ENCODE peak calls at places on chromosomes 11 and 22, in six cellular contexts. One of them, this sample, is unnamed.

GRCh38 chr11:75288846-75289760 is 48.5 kb downstream of the TPBGL start:
- DNase-seq in MM.1S: no peak
- DNase-seq in astrocyte of the spinal cord: no peak
- DNase-seq in lower leg skin: peak
- DNase-seq in right atrium auricular region: no peak
- DNase-seq in lower lobe of right lung: no peak
- DNase-seq in this sample: no peak

GRCh38 chr22:41925783-41926460 is 684 bp downstream of the TNFRSF13C start:
- DNase-seq in MM.1S: peak
- DNase-seq in astrocyte of the spinal cord: peak
- DNase-seq in lower leg skin: no peak
- DNase-seq in right atrium auricular region: no peak
- DNase-seq in lower lobe of right lung: peak
- DNase-seq in this sample: no peak

GRCh38 chr11:45092901-45093760 is 53.3 kb upstream of the PRDM11 start:
- DNase-seq in MM.1S: no peak
- DNase-seq in astrocyte of the spinal cord: peak
- DNase-seq in lower leg skin: peak
- DNase-seq in right atrium auricular region: no peak
- DNase-seq in lower lobe of right lung: no peak
- DNase-seq in this sample: peak

GRCh38 chr22:17109976-17110375 is 11.2 kb downstream of the TMEM121B start:
- DNase-seq in MM.1S: no peak
- DNase-seq in astrocyte of the spinal cord: no peak
- DNase-seq in lower leg skin: no peak
- DNase-seq in right atrium auricular region: no peak
- DNase-seq in lower lobe of right lung: no peak
- DNase-seq in this sample: no peak

GRCh38 chr11:62427630-62428233 is 8.9 kb downstream of the SCGB1A1 start:
- DNase-seq in MM.1S: no peak
- DNase-seq in astrocyte of the spinal cord: peak
- DNase-seq in lower leg skin: no peak
- DNase-seq in right atrium auricular region: no peak
- DNase-seq in lower lobe of right lung: no peak
- DNase-seq in this sample: no peak

GRCh38 chr11:70820712-70821111 is 422.4 kb downstream of the CTTN start:
- DNase-seq in MM.1S: no peak
- DNase-seq in astrocyte of the spinal cord: no peak
- DNase-seq in lower leg skin: no peak
- DNase-seq in right atrium auricular region: no peak
- DNase-seq in lower lobe of right lung: no peak
- DNase-seq in this sample: no peak

GRCh38 chr11:122153746-122154145 is 37.7 kb upstream of the BLID start:
- DNase-seq in MM.1S: peak
- DNase-seq in astrocyte of the spinal cord: no peak
- DNase-seq in lower leg skin: no peak
- DNase-seq in right atrium auricular region: no peak
- DNase-seq in lower lobe of right lung: no peak
- DNase-seq in this sample: no peak

GRCh38 chr11:113684558-113684957 is 21.6 kb downstream of the TMPRSS5 start:
- DNase-seq in MM.1S: no peak
- DNase-seq in astrocyte of the spinal cord: no peak
- DNase-seq in lower leg skin: no peak
- DNase-seq in right atrium auricular region: no peak
- DNase-seq in lower lobe of right lung: no peak
- DNase-seq in this sample: no peak

GRCh38 chr11:65576867-65577755 is 1.3 kb downstream of the EHBP1L1 start:
- DNase-seq in MM.1S: peak
- DNase-seq in astrocyte of the spinal cord: peak
- DNase-seq in lower leg skin: no peak
- DNase-seq in right atrium auricular region: peak
- DNase-seq in lower lobe of right lung: peak
- DNase-seq in this sample: no peak

GRCh38 chr11:838441-839279 is 3.7 kb downstream of the POLR2L start:
- DNase-seq in MM.1S: no peak
- DNase-seq in astrocyte of the spinal cord: no peak
- DNase-seq in lower leg skin: no peak
- DNase-seq in right atrium auricular region: no peak
- DNase-seq in lower lobe of right lung: no peak
- DNase-seq in this sample: no peak

GRCh38 chr11:71998061-71998460 is 648 bp upstream of the IL18BP start:
- DNase-seq in MM.1S: no peak
- DNase-seq in astrocyte of the spinal cord: no peak
- DNase-seq in lower leg skin: no peak
- DNase-seq in right atrium auricular region: no peak
- DNase-seq in lower lobe of right lung: no peak
- DNase-seq in this sample: no peak

GRCh38 chr22:21694795-21695431 is 29.1 kb downstream of the PPIL2 start:
- DNase-seq in MM.1S: no peak
- DNase-seq in astrocyte of the spinal cord: no peak
- DNase-seq in lower leg skin: no peak
- DNase-seq in right atrium auricular region: no peak
- DNase-seq in lower lobe of right lung: no peak
- DNase-seq in this sample: no peak

GRCh38 chr11:43941257-43941879 is 1.1 kb upstream of the C11orf96 start:
- DNase-seq in MM.1S: no peak
- DNase-seq in astrocyte of the spinal cord: no peak
- DNase-seq in lower leg skin: no peak
- DNase-seq in right atrium auricular region: no peak
- DNase-seq in lower lobe of right lung: no peak
- DNase-seq in this sample: no peak

GRCh38 chr11:119339581-119340334 is 925 bp downstream of the C1QTNF5 start:
- DNase-seq in MM.1S: no peak
- DNase-seq in astrocyte of the spinal cord: peak
- DNase-seq in lower leg skin: no peak
- DNase-seq in right atrium auricular region: no peak
- DNase-seq in lower lobe of right lung: peak
- DNase-seq in this sample: no peak

GRCh38 chr11:7422544-7423331 is 62.6 kb upstream of the OLFML1 start:
- DNase-seq in MM.1S: no peak
- DNase-seq in astrocyte of the spinal cord: no peak
- DNase-seq in lower leg skin: no peak
- DNase-seq in right atrium auricular region: no peak
- DNase-seq in lower lobe of right lung: no peak
- DNase-seq in this sample: peak

GRCh38 chr11:12556788-12557384 is 117.3 kb upstream of the TEAD1 start:
- DNase-seq in MM.1S: no peak
- DNase-seq in astrocyte of the spinal cord: peak
- DNase-seq in lower leg skin: peak
- DNase-seq in right atrium auricular region: peak
- DNase-seq in lower lobe of right lung: peak
- DNase-seq in this sample: no peak

GRCh38 chr11:63614136-63614664 is at the start of gene PLAAT3:
- DNase-seq in MM.1S: peak
- DNase-seq in astrocyte of the spinal cord: peak
- DNase-seq in lower leg skin: peak
- DNase-seq in right atrium auricular region: peak
- DNase-seq in lower lobe of right lung: peak
- DNase-seq in this sample: no peak

GRCh38 chr11:65625628-65626342 is 10.2 kb downstream of the PCNX3 start:
- DNase-seq in MM.1S: no peak
- DNase-seq in astrocyte of the spinal cord: no peak
- DNase-seq in lower leg skin: no peak
- DNase-seq in right atrium auricular region: no peak
- DNase-seq in lower lobe of right lung: peak
- DNase-seq in this sample: no peak

GRCh38 chr22:39873963-39874362 is 19.6 kb downstream of the ENTHD1 start:
- DNase-seq in MM.1S: no peak
- DNase-seq in astrocyte of the spinal cord: no peak
- DNase-seq in lower leg skin: no peak
- DNase-seq in right atrium auricular region: no peak
- DNase-seq in lower lobe of right lung: no peak
- DNase-seq in this sample: no peak

GRCh38 chr11:12743834-12744449 is 69.7 kb downstream of the TEAD1 start:
- DNase-seq in MM.1S: peak
- DNase-seq in astrocyte of the spinal cord: no peak
- DNase-seq in lower leg skin: no peak
- DNase-seq in right atrium auricular region: no peak
- DNase-seq in lower lobe of right lung: no peak
- DNase-seq in this sample: no peak

GRCh38 chr22:25746012-25746373 is 4.0 kb downstream of the MYO18B start:
- DNase-seq in MM.1S: no peak
- DNase-seq in astrocyte of the spinal cord: peak
- DNase-seq in lower leg skin: no peak
- DNase-seq in right atrium auricular region: no peak
- DNase-seq in lower lobe of right lung: no peak
- DNase-seq in this sample: no peak

GRCh38 chr11:3939651-3940190 is 84.3 kb downstream of the STIM1 start:
- DNase-seq in MM.1S: no peak
- DNase-seq in astrocyte of the spinal cord: peak
- DNase-seq in lower leg skin: no peak
- DNase-seq in right atrium auricular region: no peak
- DNase-seq in lower lobe of right lung: no peak
- DNase-seq in this sample: no peak

GRCh38 chr11:125156346-125156745 is 8.2 kb upstream of the PKNOX2 start:
- DNase-seq in MM.1S: no peak
- DNase-seq in astrocyte of the spinal cord: no peak
- DNase-seq in lower leg skin: no peak
- DNase-seq in right atrium auricular region: no peak
- DNase-seq in lower lobe of right lung: no peak
- DNase-seq in this sample: no peak

GRCh38 chr11:67238894-67239794 is 27.1 kb upstream of the GRK2 start:
- DNase-seq in MM.1S: peak
- DNase-seq in astrocyte of the spinal cord: no peak
- DNase-seq in lower leg skin: no peak
- DNase-seq in right atrium auricular region: no peak
- DNase-seq in lower lobe of right lung: no peak
- DNase-seq in this sample: no peak

GRCh38 chr11:877565-877964 is 33.0 kb downstream of the CHID1 start:
- DNase-seq in MM.1S: no peak
- DNase-seq in astrocyte of the spinal cord: no peak
- DNase-seq in lower leg skin: no peak
- DNase-seq in right atrium auricular region: no peak
- DNase-seq in lower lobe of right lung: no peak
- DNase-seq in this sample: no peak

GRCh38 chr22:44584256-44584902 is 86.3 kb upstream of the RTL6 start:
- DNase-seq in MM.1S: no peak
- DNase-seq in astrocyte of the spinal cord: no peak
- DNase-seq in lower leg skin: no peak
- DNase-seq in right atrium auricular region: no peak
- DNase-seq in lower lobe of right lung: peak
- DNase-seq in this sample: no peak

GRCh38 chr11:32279672-32280071 is 155.7 kb downstream of the WT1 start:
- DNase-seq in MM.1S: no peak
- DNase-seq in astrocyte of the spinal cord: no peak
- DNase-seq in lower leg skin: no peak
- DNase-seq in right atrium auricular region: no peak
- DNase-seq in lower lobe of right lung: no peak
- DNase-seq in this sample: no peak

GRCh38 chr22:33871935-33872334 is 48.3 kb downstream of the LARGE1 start:
- DNase-seq in MM.1S: no peak
- DNase-seq in astrocyte of the spinal cord: no peak
- DNase-seq in lower leg skin: no peak
- DNase-seq in right atrium auricular region: no peak
- DNase-seq in lower lobe of right lung: no peak
- DNase-seq in this sample: no peak

DNA sequence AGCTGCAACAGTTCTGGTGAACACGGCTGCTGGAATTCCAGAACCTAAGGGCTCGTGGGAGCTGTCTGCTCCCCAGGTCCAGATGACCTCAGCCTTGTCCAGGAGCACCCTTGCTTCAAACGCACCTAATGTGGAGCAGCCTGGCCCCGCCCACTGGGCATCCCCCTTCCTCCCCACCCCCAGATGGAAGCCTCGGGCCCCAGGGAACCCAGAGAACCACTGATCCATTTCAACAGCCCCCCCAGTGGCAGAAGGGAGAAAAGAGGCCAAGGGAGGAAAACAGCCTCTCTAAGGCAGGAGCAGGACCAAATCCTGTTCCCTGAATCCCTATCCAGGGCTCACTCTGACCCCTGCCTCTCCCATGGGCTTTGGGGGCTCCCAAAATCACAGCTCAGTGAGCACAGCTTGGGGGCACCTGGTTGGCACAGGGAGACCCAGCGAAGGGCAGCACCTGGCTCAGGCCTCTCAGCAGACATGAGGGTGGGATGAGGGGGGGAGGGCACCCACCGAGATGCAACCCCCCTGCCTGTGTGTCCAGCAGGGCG is 1.2 kb downstream of the CYTH4 start:
- DNase-seq in MM.1S: no peak
- DNase-seq in astrocyte of the spinal cord: no peak
- DNase-seq in lower leg skin: no peak
- DNase-seq in right atrium auricular region: no peak
- DNase-seq in lower lobe of right lung: no peak
- DNase-seq in this sample: no peak
- H3K4me3 ChIP-seq in MM.1S: peak
- H3K4me3 ChIP-seq in astrocyte of the spinal cord: no peak
- H3K4me3 ChIP-seq in lower leg skin: no peak
- H3K4me3 ChIP-seq in right atrium auricular region: peak
- H3K4me3 ChIP-seq in lower lobe of right lung: peak
- H3K4me3 ChIP-seq in this sample: no peak

GRCh38 chr11:57320719-57321387 is 3.9 kb downstream of the TNKS1BP1 start:
- DNase-seq in MM.1S: no peak
- DNase-seq in astrocyte of the spinal cord: no peak
- DNase-seq in lower leg skin: no peak
- DNase-seq in right atrium auricular region: no peak
- DNase-seq in lower lobe of right lung: no peak
- DNase-seq in this sample: no peak

GRCh38 chr11:57316017-57316416 is 8.7 kb downstream of the TNKS1BP1 start:
- DNase-seq in MM.1S: no peak
- DNase-seq in astrocyte of the spinal cord: no peak
- DNase-seq in lower leg skin: no peak
- DNase-seq in right atrium auricular region: no peak
- DNase-seq in lower lobe of right lung: no peak
- DNase-seq in this sample: no peak

GRCh38 chr11:57315491-57315890 is 9.3 kb downstream of the TNKS1BP1 start:
- DNase-seq in MM.1S: no peak
- DNase-seq in astrocyte of the spinal cord: peak
- DNase-seq in lower leg skin: no peak
- DNase-seq in right atrium auricular region: no peak
- DNase-seq in lower lobe of right lung: no peak
- DNase-seq in this sample: peak

GRCh38 chr11:57320067-57320718 is 4.6 kb downstream of the TNKS1BP1 start:
- DNase-seq in MM.1S: no peak
- DNase-seq in astrocyte of the spinal cord: no peak
- DNase-seq in lower leg skin: no peak
- DNase-seq in right atrium auricular region: no peak
- DNase-seq in lower lobe of right lung: no peak
- DNase-seq in this sample: no peak

GRCh38 chr11:57318178-57318577 is 6.6 kb downstream of the TNKS1BP1 start:
- DNase-seq in MM.1S: no peak
- DNase-seq in astrocyte of the spinal cord: no peak
- DNase-seq in lower leg skin: no peak
- DNase-seq in right atrium auricular region: no peak
- DNase-seq in lower lobe of right lung: no peak
- DNase-seq in this sample: no peak
- H3K4me3 ChIP-seq in MM.1S: no peak
- H3K4me3 ChIP-seq in astrocyte of the spinal cord: no peak
- H3K4me3 ChIP-seq in lower leg skin: no peak
- H3K4me3 ChIP-seq in right atrium auricular region: no peak
- H3K4me3 ChIP-seq in lower lobe of right lung: peak
- H3K4me3 ChIP-seq in this sample: no peak

GRCh38 chr11:116932182-116932581 is 94.8 kb upstream of the APOA1 start:
- DNase-seq in MM.1S: no peak
- DNase-seq in astrocyte of the spinal cord: no peak
- DNase-seq in lower leg skin: no peak
- DNase-seq in right atrium auricular region: no peak
- DNase-seq in lower lobe of right lung: no peak
- DNase-seq in this sample: no peak
- H3K4me3 ChIP-seq in MM.1S: no peak
- H3K4me3 ChIP-seq in astrocyte of the spinal cord: no peak
- H3K4me3 ChIP-seq in lower leg skin: no peak
- H3K4me3 ChIP-seq in right atrium auricular region: no peak
- H3K4me3 ChIP-seq in lower lobe of right lung: no peak
- H3K4me3 ChIP-seq in this sample: no peak

GRCh38 chr11:131865860-131866259 is 495.4 kb downstream of the NTM start:
- DNase-seq in MM.1S: no peak
- DNase-seq in astrocyte of the spinal cord: no peak
- DNase-seq in lower leg skin: no peak
- DNase-seq in right atrium auricular region: no peak
- DNase-seq in lower lobe of right lung: no peak
- DNase-seq in this sample: no peak
- H3K4me3 ChIP-seq in MM.1S: no peak
- H3K4me3 ChIP-seq in astrocyte of the spinal cord: no peak
- H3K4me3 ChIP-seq in lower leg skin: no peak
- H3K4me3 ChIP-seq in right atrium auricular region: no peak
- H3K4me3 ChIP-seq in lower lobe of right lung: no peak
- H3K4me3 ChIP-seq in this sample: no peak

This sample was measured in Jurkat, Clone E6-1.